ENCODE peak calls at places on chromosomes 1 and 21, in four cellular contexts. I, T, R and D are unnamed samples.

GRCh38 chr1:228767636-228768344 is 32.5 kb downstream of the RHOU start:
- DNase-seq in T (no peak), I (no peak), R (no peak), D (no peak)

GRCh38 chr1:228064741-228065542 is 17.6 kb upstream of the ARF1 start:
- DNase-seq in I (no peak), R (no peak), T (no peak), D (no peak)

GRCh38 chr1:182575540-182576149 is 13.4 kb downstream of the RNASEL start:
- DNase-seq in I (peak), T (no peak), R (no peak), D (no peak)

GRCh38 chr1:206823725-206824124 is 41.7 kb upstream of the IL20 start:
- DNase-seq in T (no peak), R (no peak), I (no peak), D (no peak)

GRCh38 chr21:36306872-36307534 is 13.0 kb upstream of the MORC3 start:
- DNase-seq in T (no peak), I (no peak), R (no peak), D (no peak)

GRCh38 chr1:38213720-38214367 is 167.3 kb upstream of the POU3F1 start:
- DNase-seq in R (no peak), T (no peak), I (no peak), D (no peak)

GRCh38 chr1:231420299-231420958 is 1.7 kb downstream of the EGLN1 start:
- DNase-seq in I (no peak), T (no peak), R (no peak), D (no peak)

GRCh38 chr1:5577255-5578040 is 414.8 kb downstream of the NPHP4 start:
- DNase-seq in T (no peak), R (no peak), I (no peak), D (no peak)

GRCh38 chr1:168263130-168263529 is 17.5 kb upstream of the TBX19 start:
- DNase-seq in T (no peak), I (no peak), R (no peak), D (no peak)

GRCh38 chr1:54011316-54012007 is 6.5 kb downstream of the LDLRAD1 start:
- DNase-seq in I (no peak), T (no peak), R (no peak), D (no peak)

GRCh38 chr1:24742090-24742938 is 2.9 kb upstream of the CLIC4 start:
- DNase-seq in I (no peak), R (no peak), T (no peak), D (no peak)

GRCh38 chr1:37033355-37034291 is 692 bp downstream of the GRIK3 start:
- DNase-seq in T (no peak), I (no peak), R (no peak), D (no peak)

GRCh38 chr1:81165963-81166362 is 634.8 kb upstream of the ADGRL2 start:
- DNase-seq in R (no peak), I (no peak), T (no peak), D (no peak)